ENCODE peak calls at places on chromosome 22, in eight cellular contexts. B is A549, G is esophagus squamous epithelium, Y is IMR-90, O is HepG2, Z is transverse colon, X is heart left ventricle, P is endothelial cell of umbilical vein. N is an unnamed sample. For H3K4me1, the result is how much of the 10 kb centered on the place peaks cover.

GRCh38 chr22:47089796-47090460 is 327.5 kb downstream of the TBC1D22A start:
- DNase-seq in B (no peak), G (no peak), Y (no peak), O (no peak), Z (no peak), X (no peak), P (no peak), N (no peak)

GRCh38 chr22:35510951-35511350 is 29.7 kb upstream of the RASD2 start:
- DNase-seq in B (no peak), G (no peak), Y (no peak), O (no peak), Z (no peak), X (no peak), P (no peak), N (no peak)

GRCh38 chr22:22770280-22770871 is 117.2 kb upstream of the IGLL5 start:
- DNase-seq in B (peak), G (no peak), Y (no peak), O (peak), Z (peak), X (no peak), P (peak), N (no peak)

GRCh38 chr22:33073989-33074391 is 15.8 kb upstream of the SYN3 start:
- DNase-seq in B (peak), G (no peak), Y (no peak), O (no peak), Z (no peak), X (no peak), P (no peak), N (no peak)

GRCh38 chr22:34001701-34002466 is 81.6 kb upstream of the LARGE1 start:
- DNase-seq in B (no peak), G (no peak), Y (no peak), O (no peak), Z (no peak), X (no peak), P (no peak), N (no peak)

GRCh38 chr22:24725736-24726135 is 48.8 kb downstream of the PIWIL3 start:
- DNase-seq in B (no peak), G (no peak), Y (no peak), O (no peak), Z (no peak), X (no peak), P (no peak), N (no peak)

GRCh38 chr22:37303821-37304274 is 21.5 kb downstream of the CYTH4 start:
- DNase-seq in B (peak), G (no peak), Y (peak), O (peak), Z (no peak), X (peak), P (peak), N (no peak)

GRCh38 chr22:30655532-30655931 is 12.1 kb downstream of the DUSP18 start:
- DNase-seq in B (no peak), G (no peak), Y (no peak), O (no peak), Z (no peak), X (no peak), P (no peak), N (no peak)

GRCh38 chr22:24977370-24978230 is 25.1 kb downstream of the KIAA1671 start:
- DNase-seq in B (no peak), G (no peak), Y (no peak), O (no peak), Z (peak), X (peak), P (no peak), N (no peak)

GRCh38 chr22:35152316-35152715 is 86.4 kb downstream of the ISX start:
- DNase-seq in B (no peak), G (no peak), Y (no peak), O (no peak), Z (no peak), X (no peak), P (no peak), N (no peak)

GRCh38 chr22:30265851-30266444 is 703 bp downstream of the OSM start:
- DNase-seq in B (no peak), G (peak), Y (no peak), O (no peak), Z (peak), X (peak), P (no peak), N (no peak)

GRCh38 chr22:49926916-49927315 is 8.5 kb downstream of the CRELD2 start:
- DNase-seq in B (no peak), G (no peak), Y (no peak), O (no peak), Z (no peak), X (no peak), P (no peak), N (no peak)
- H3K4me1 ChIP-seq in B (under half), G (under half), Y (under half), O (under half), Z (under half), X (under half), P (under half), N (under half)

GRCh38 chr22:44428941-44429615 is 69.0 kb downstream of the RTL6 start:
- DNase-seq in B (no peak), G (no peak), Y (no peak), O (no peak), Z (no peak), X (peak), P (no peak), N (no peak)

GRCh38 chr22:44424867-44425351 is 73.1 kb downstream of the RTL6 start:
- DNase-seq in B (no peak), G (no peak), Y (no peak), O (no peak), Z (no peak), X (no peak), P (no peak), N (no peak)

GRCh38 chr22:44425356-44425755 is 72.7 kb downstream of the RTL6 start:
- DNase-seq in B (no peak), G (no peak), Y (peak), O (no peak), Z (no peak), X (no peak), P (no peak), N (no peak)

GRCh38 chr22:44427506-44428470 is 70.2 kb downstream of the RTL6 start:
- DNase-seq in B (no peak), G (no peak), Y (no peak), O (no peak), Z (no peak), X (peak), P (no peak), N (no peak)

DNA sequence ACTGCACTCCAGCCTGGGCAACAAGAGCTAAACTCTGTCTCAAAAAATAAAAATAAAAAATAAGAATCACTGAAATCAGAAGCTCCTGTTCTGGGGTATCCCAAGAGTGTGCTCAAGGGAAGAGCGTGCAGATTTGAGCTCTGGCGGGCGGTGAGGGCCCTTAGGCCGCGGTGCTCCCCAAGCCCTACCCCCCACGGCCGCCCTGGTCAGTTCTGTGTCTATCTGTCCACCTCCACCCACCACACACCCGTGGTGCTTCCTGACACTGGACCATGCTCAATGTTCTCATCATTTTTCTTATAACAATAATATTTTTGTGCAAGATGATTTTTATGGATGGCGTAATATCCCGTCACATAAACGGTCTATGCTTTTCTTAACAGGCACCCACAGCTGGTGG is 71.1 kb downstream of the RTL6 start:
- DNase-seq in B (no peak), G (no peak), Y (no peak), O (no peak), Z (no peak), X (peak), P (no peak), N (no peak)
- TF ChIP-seq POLR2A in B (no peak), G (no peak), Y (no peak), O (no peak), Z (no peak), X (no peak), P (no peak), N (no peak)

GRCh38 chr22:42324991-42325710 is 54.7 kb upstream of the TCF20 start:
- DNase-seq in B (no peak), G (no peak), Y (no peak), O (no peak), Z (peak), X (no peak), P (no peak), N (no peak)
- H3K4me1 ChIP-seq in B (under half), G (under half), Y (under half), O (under half), Z (under half), X (under half), P (under half), N (under half)

GRCh38 chr22:49960967-49961600 is 512 bp downstream of the PIM3 start:
- DNase-seq in B (no peak), G (no peak), Y (no peak), O (no peak), Z (peak), X (peak), P (peak), N (peak)

GRCh38 chr22:49962751-49963646 is 2.4 kb downstream of the PIM3 start:
- DNase-seq in B (no peak), G (no peak), Y (no peak), O (no peak), Z (peak), X (peak), P (no peak), N (peak)

GRCh38 chr22:49961601-49962011 is 1.0 kb downstream of the PIM3 start:
- DNase-seq in B (no peak), G (no peak), Y (no peak), O (no peak), Z (no peak), X (peak), P (peak), N (no peak)

GRCh38 chr22:49963647-49964026 is 3.1 kb downstream of the PIM3 start:
- DNase-seq in B (no peak), G (no peak), Y (no peak), O (no peak), Z (peak), X (peak), P (no peak), N (peak)

GRCh38 chr22:49962012-49962750 is 1.6 kb downstream of the PIM3 start:
- DNase-seq in B (peak), G (no peak), Y (peak), O (peak), Z (peak), X (peak), P (peak), N (peak)
- TF ChIP-seq POLR2A in B (no peak), G (peak), Y (peak), O (peak), Z (peak), X (peak), P (peak), N (peak)

DNA sequence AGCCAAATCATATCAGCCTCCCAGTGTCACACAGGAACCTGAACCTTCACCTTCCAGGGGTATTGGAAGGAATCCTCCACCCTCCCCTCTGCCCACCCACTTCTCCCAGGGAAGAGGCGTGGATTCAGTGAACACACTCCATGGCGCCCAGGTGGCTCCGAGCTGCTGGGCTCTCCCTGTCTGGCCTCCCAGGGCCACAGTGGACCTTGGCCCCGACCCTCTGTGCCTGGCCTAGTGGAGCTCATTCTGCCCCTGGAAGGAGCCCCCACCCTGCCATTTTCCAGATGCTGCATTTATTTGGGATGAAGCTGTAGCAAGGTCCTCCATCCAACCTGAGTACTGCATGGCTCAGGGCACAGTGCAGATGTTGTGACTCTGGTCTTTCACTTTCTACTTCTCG is 1340.1 kb downstream of the TBC1D22A start:
- DNase-seq in B (no peak), G (no peak), Y (no peak), O (no peak), Z (no peak), X (no peak), P (no peak), N (no peak)
- H3K4me1 ChIP-seq in B (under half), G (under half), Y (under half), O (under half), Z (under half), X (under half), P (under half), N (under half)

GRCh38 chr22:19604711-19605268 is 80.6 kb upstream of the CLDN5 start:
- DNase-seq in B (no peak), G (no peak), Y (no peak), O (peak), Z (no peak), X (no peak), P (peak), N (no peak)

GRCh38 chr22:19603767-19604166 is 79.6 kb upstream of the CLDN5 start:
- DNase-seq in B (no peak), G (no peak), Y (no peak), O (peak), Z (no peak), X (no peak), P (no peak), N (no peak)

GRCh38 chr22:19607198-19608113 is 83.2 kb upstream of the CLDN5 start:
- DNase-seq in B (no peak), G (no peak), Y (peak), O (no peak), Z (peak), X (no peak), P (peak), N (peak)

GRCh38 chr22:19606332-19607197 is 82.4 kb upstream of the CLDN5 start:
- DNase-seq in B (no peak), G (no peak), Y (no peak), O (no peak), Z (no peak), X (no peak), P (no peak), N (no peak)

GRCh38 chr22:19605508-19606331 is 81.5 kb upstream of the CLDN5 start:
- DNase-seq in B (no peak), G (no peak), Y (no peak), O (no peak), Z (no peak), X (no peak), P (no peak), N (peak)
- TF ChIP-seq POLR2A in B (no peak), G (no peak), Y (no peak), O (no peak), Z (no peak), X (no peak), P (no peak), N (no peak)

DNA sequence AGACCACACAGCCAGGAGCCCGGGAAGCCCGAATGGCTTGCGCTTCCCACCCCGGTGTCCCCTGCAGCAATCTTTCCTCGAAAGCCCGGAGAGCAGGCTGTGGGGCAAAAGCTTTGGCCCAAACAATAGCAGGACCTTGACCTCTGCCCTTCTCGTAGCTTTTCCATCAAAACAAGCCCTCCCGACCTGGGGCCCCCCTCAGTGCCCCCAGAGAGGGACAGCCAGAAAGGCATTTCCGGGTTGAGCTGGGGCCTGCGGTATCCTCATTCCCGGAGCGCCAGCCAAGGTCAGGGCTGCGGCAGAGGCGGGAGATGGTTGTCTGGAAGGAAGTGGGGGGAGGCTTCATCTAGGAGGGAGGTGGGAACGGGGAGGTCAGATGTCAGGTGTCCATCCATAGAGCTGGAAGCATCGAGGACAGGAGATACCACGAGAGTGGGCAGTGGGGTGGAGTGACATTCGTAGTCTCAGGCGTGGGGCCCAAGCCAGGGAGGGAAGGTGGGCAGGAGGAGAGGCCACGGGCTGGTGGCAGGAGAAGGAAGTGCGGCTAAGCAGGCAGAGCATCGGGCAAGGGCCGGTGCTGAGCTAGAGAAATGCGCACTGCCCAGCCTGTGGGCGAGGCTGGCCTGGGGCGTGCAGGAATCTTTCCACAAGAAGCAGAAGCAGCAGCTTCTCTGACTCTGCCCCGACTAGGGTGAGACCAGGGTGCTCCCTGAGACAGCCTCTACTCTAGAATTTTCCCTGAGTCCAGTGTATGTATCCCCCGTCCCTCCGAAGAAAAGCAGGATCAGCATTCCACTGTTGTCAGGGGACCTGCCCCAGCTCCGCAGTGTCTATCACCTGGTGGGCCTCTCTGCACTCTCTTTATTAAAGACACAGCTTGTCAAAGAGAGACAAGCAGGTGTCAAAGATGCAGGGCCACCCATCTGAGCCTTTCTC is 14.3 kb downstream of the PDGFB start:
- DNase-seq in B (no peak), G (no peak), Y (no peak), O (peak), Z (no peak), X (no peak), P (no peak), N (no peak)
- H3K4me1 ChIP-seq in B (under half), G (under half), Y (under half), O (under half), Z (under half), X (under half), P (under half), N (under half)

GRCh38 chr22:38869663-38870062 is 2.4 kb downstream of the CBX6 start:
- DNase-seq in B (no peak), G (no peak), Y (no peak), O (no peak), Z (no peak), X (no peak), P (no peak), N (no peak)

GRCh38 chr22:38867496-38868285 is 4.3 kb downstream of the CBX6 start:
- DNase-seq in B (no peak), G (no peak), Y (no peak), O (no peak), Z (no peak), X (no peak), P (no peak), N (no peak)

GRCh38 chr22:38868286-38868721 is 3.7 kb downstream of the CBX6 start:
- DNase-seq in B (no peak), G (no peak), Y (no peak), O (no peak), Z (no peak), X (no peak), P (no peak), N (peak)

GRCh38 chr22:38870312-38870741 is 1.7 kb downstream of the CBX6 start:
- DNase-seq in B (peak), G (no peak), Y (peak), O (peak), Z (peak), X (peak), P (peak), N (peak)

GRCh38 chr22:38868886-38869381 is 3.1 kb downstream of the CBX6 start:
- DNase-seq in B (peak), G (no peak), Y (peak), O (peak), Z (peak), X (peak), P (peak), N (peak)
- TF ChIP-seq POLR2A in B (no peak), G (no peak), Y (no peak), O (no peak), Z (no peak), X (no peak), P (no peak), N (no peak)

GRCh38 chr22:46076651-46077339 is 73.5 kb upstream of the PPARA start:
- DNase-seq in B (no peak), G (no peak), Y (peak), O (no peak), Z (peak), X (peak), P (no peak), N (no peak)

GRCh38 chr22:46073683-46074504 is 76.4 kb upstream of the PPARA start:
- DNase-seq in B (no peak), G (no peak), Y (peak), O (no peak), Z (peak), X (peak), P (peak), N (peak)

GRCh38 chr22:46077669-46078099 is 72.6 kb upstream of the PPARA start:
- DNase-seq in B (no peak), G (no peak), Y (no peak), O (no peak), Z (peak), X (peak), P (no peak), N (no peak)

GRCh38 chr22:46074771-46075551 is 75.4 kb upstream of the PPARA start:
- DNase-seq in B (no peak), G (no peak), Y (no peak), O (no peak), Z (peak), X (peak), P (no peak), N (peak)

DNA sequence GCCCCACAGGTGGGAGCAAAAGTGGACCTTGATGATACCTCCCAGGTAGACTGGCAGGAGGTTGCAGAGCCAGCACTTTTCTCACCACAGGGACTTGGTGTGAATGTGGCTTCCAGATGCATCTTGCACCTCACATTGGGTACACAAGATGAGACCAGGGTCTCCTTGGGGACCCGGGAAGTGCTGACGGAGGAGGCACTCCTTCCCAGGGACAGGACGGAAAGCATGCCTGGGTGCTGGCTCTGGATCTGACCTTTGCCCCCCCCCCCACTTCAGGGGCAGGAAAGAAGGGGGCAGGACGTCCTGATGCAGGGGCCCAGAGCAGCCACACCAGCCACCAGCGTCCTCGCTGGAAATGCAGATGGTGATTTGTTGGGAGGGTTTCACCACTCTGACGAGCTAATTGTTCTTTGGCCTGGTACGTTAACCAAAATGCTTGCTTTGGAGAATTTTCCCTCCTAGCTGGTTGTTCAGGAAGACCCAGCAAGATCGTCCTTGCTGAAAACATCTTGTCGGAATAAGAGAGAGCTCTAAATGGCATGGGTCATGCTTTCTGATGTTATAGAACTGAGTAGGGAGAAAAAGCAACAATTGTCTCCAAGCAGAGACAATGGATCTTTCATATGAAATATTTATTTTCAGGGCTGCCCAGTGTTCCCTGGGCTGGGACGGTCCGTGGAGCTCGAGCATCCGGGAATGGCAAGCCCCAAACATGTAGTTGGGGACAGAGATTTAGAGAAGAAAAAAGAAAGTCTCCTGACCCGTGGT is 74.4 kb upstream of the PPARA start:
- DNase-seq in B (no peak), G (no peak), Y (no peak), O (no peak), Z (peak), X (peak), P (no peak), N (peak)
- H3K4me1 ChIP-seq in B (under half), G (half or more), Y (under half), O (under half), Z (half or more), X (half or more), P (under half), N (half or more)